ENCODE peak calls at places on chromosomes 7 and 10, in four cellular contexts. One of them, this sample, is unnamed.

GRCh38 chr10:125049216-125049903 is 107.4 kb downstream of the ZRANB1 start:
- DNase-seq in stimulated activated CD8-positive, alpha-beta memory T cell treated with anti-CD3 and anti-CD28 coated beads, Interleukin-4, amount 100 ng/mL, for 1 hour: no peak
- DNase-seq in stimulated activated naive B cell treated with anti-CD40 and anti-IgM and Interleukin-4, amounts not matched to agents 10 μg/mL and 1 μg/mL and 100 μg/mL, for 72 hours: no peak
- DNase-seq in H4: no peak
- DNase-seq in this sample: no peak

GRCh38 chr10:110172155-110172554 is 35.2 kb upstream of the MXI1 start:
- DNase-seq in stimulated activated CD8-positive, alpha-beta memory T cell treated with anti-CD3 and anti-CD28 coated beads, Interleukin-4, amount 100 ng/mL, for 1 hour: no peak
- DNase-seq in stimulated activated naive B cell treated with anti-CD40 and anti-IgM and Interleukin-4, amounts not matched to agents 10 μg/mL and 1 μg/mL and 100 μg/mL, for 72 hours: no peak
- DNase-seq in H4: no peak
- DNase-seq in this sample: no peak

GRCh38 chr10:32104181-32104580 is 48.0 kb upstream of the KIF5B start:
- DNase-seq in stimulated activated CD8-positive, alpha-beta memory T cell treated with anti-CD3 and anti-CD28 coated beads, Interleukin-4, amount 100 ng/mL, for 1 hour: no peak
- DNase-seq in stimulated activated naive B cell treated with anti-CD40 and anti-IgM and Interleukin-4, amounts not matched to agents 10 μg/mL and 1 μg/mL and 100 μg/mL, for 72 hours: no peak
- DNase-seq in H4: no peak
- DNase-seq in this sample: no peak

GRCh38 chr10:125146791-125147604 is 13.4 kb downstream of the CTBP2 start:
- DNase-seq in stimulated activated CD8-positive, alpha-beta memory T cell treated with anti-CD3 and anti-CD28 coated beads, Interleukin-4, amount 100 ng/mL, for 1 hour: no peak
- DNase-seq in stimulated activated naive B cell treated with anti-CD40 and anti-IgM and Interleukin-4, amounts not matched to agents 10 μg/mL and 1 μg/mL and 100 μg/mL, for 72 hours: peak; percentile 42
- DNase-seq in H4: no peak
- DNase-seq in this sample: peak; percentile 63

GRCh38 chr7:128019330-128019729 is 11.9 kb downstream of the LRRC4 start:
- DNase-seq in stimulated activated CD8-positive, alpha-beta memory T cell treated with anti-CD3 and anti-CD28 coated beads, Interleukin-4, amount 100 ng/mL, for 1 hour: no peak
- DNase-seq in stimulated activated naive B cell treated with anti-CD40 and anti-IgM and Interleukin-4, amounts not matched to agents 10 μg/mL and 1 μg/mL and 100 μg/mL, for 72 hours: no peak
- DNase-seq in H4: no peak
- DNase-seq in this sample: no peak

GRCh38 chr10:27440021-27440420 is 64.1 kb upstream of the RAB18 start:
- DNase-seq in stimulated activated CD8-positive, alpha-beta memory T cell treated with anti-CD3 and anti-CD28 coated beads, Interleukin-4, amount 100 ng/mL, for 1 hour: no peak
- DNase-seq in stimulated activated naive B cell treated with anti-CD40 and anti-IgM and Interleukin-4, amounts not matched to agents 10 μg/mL and 1 μg/mL and 100 μg/mL, for 72 hours: no peak
- DNase-seq in H4: no peak
- DNase-seq in this sample: no peak

GRCh38 chr7:42237891-42238531 is 1.0 kb upstream of the GLI3 start:
- DNase-seq in stimulated activated CD8-positive, alpha-beta memory T cell treated with anti-CD3 and anti-CD28 coated beads, Interleukin-4, amount 100 ng/mL, for 1 hour: no peak
- DNase-seq in stimulated activated naive B cell treated with anti-CD40 and anti-IgM and Interleukin-4, amounts not matched to agents 10 μg/mL and 1 μg/mL and 100 μg/mL, for 72 hours: no peak
- DNase-seq in H4: peak; percentile 55
- DNase-seq in this sample: peak; percentile 73

GRCh38 chr7:68789597-68789996 is 808.7 kb upstream of the AUTS2 start:
- DNase-seq in stimulated activated CD8-positive, alpha-beta memory T cell treated with anti-CD3 and anti-CD28 coated beads, Interleukin-4, amount 100 ng/mL, for 1 hour: no peak
- DNase-seq in stimulated activated naive B cell treated with anti-CD40 and anti-IgM and Interleukin-4, amounts not matched to agents 10 μg/mL and 1 μg/mL and 100 μg/mL, for 72 hours: no peak
- DNase-seq in H4: no peak
- DNase-seq in this sample: no peak

GRCh38 chr7:97025983-97026704 is 1.5 kb upstream of the DLX5 start:
- DNase-seq in stimulated activated CD8-positive, alpha-beta memory T cell treated with anti-CD3 and anti-CD28 coated beads, Interleukin-4, amount 100 ng/mL, for 1 hour: no peak
- DNase-seq in stimulated activated naive B cell treated with anti-CD40 and anti-IgM and Interleukin-4, amounts not matched to agents 10 μg/mL and 1 μg/mL and 100 μg/mL, for 72 hours: no peak
- DNase-seq in H4: no peak
- DNase-seq in this sample: no peak

GRCh38 chr7:101308245-101309085 is 13.1 kb downstream of the IFT22 start:
- DNase-seq in stimulated activated CD8-positive, alpha-beta memory T cell treated with anti-CD3 and anti-CD28 coated beads, Interleukin-4, amount 100 ng/mL, for 1 hour: no peak
- DNase-seq in stimulated activated naive B cell treated with anti-CD40 and anti-IgM and Interleukin-4, amounts not matched to agents 10 μg/mL and 1 μg/mL and 100 μg/mL, for 72 hours: peak; percentile 14
- DNase-seq in H4: no peak
- DNase-seq in this sample: peak; percentile 33

This sample was measured in astrocyte of the spinal cord.